ENCODE peak calls at places on chromosome 22, in four cellular contexts. B, M, R and P are unnamed samples.

GRCh38 chr22:43884600-43885318 is 7.1 kb downstream of the PNPLA5 start:
- DNase-seq in R (peak), M (peak), B (peak), P (no peak)

GRCh38 chr22:23838686-23839468 is at the start of gene DERL3:
- DNase-seq in M (peak), B (peak), R (peak), P (peak)

GRCh38 chr22:23684051-23684450 is 6.8 kb upstream of the RGL4 start:
- DNase-seq in R (no peak), M (no peak), B (no peak), P (no peak)

GRCh38 chr22:36561291-36561811 is 32.4 kb upstream of the EIF3D start:
- DNase-seq in B (no peak), M (no peak), R (no peak), P (no peak)

GRCh38 chr22:30804626-30805025 is 110.0 kb downstream of the OSBP2 start:
- DNase-seq in M (no peak), R (no peak), B (no peak), P (no peak)

GRCh38 chr22:22208657-22209056 is 35.9 kb upstream of the VPREB1 start:
- DNase-seq in B (no peak), M (no peak), R (no peak), P (no peak)

GRCh38 chr22:45537734-45538181 is 35.1 kb downstream of the FBLN1 start:
- DNase-seq in R (peak), B (peak), M (no peak), P (no peak)

GRCh38 chr22:29842172-29842571 is 4.1 kb upstream of the ASCC2 start:
- DNase-seq in B (no peak), R (no peak), M (no peak), P (no peak)

GRCh38 chr22:27416553-27417427 is 384.8 kb downstream of the MN1 start:
- DNase-seq in B (peak), M (no peak), R (no peak), P (peak)

GRCh38 chr22:44309137-44309536 is 3.6 kb downstream of the SHISAL1 start:
- DNase-seq in B (no peak), M (no peak), R (peak), P (peak)

GRCh38 chr22:22767876-22768602 is 119.6 kb upstream of the IGLL5 start:
- DNase-seq in R (no peak), B (no peak), M (no peak), P (no peak)

GRCh38 chr22:47388778-47389177 is 626.3 kb downstream of the TBC1D22A start:
- DNase-seq in R (no peak), M (no peak), B (no peak), P (no peak)

GRCh38 chr22:45341503-45341902 is 31.8 kb downstream of the FAM118A start:
- DNase-seq in R (no peak), B (no peak), M (peak), P (no peak)

GRCh38 chr22:22248878-22249277 is 4.3 kb downstream of the VPREB1 start:
- DNase-seq in M (no peak), R (no peak), B (no peak), P (no peak)